ENCODE peak calls at places on chromosomes 2 and 18, in eight cellular contexts. One of them, this sample, is unnamed.

GRCh38 chr18:7202119-7202680 is 28.7 kb upstream of the LRRC30 start:
- DNase-seq in NT2/D1: no peak
- DNase-seq in mammary epithelial cell: no peak
- DNase-seq in H1: no peak
- DNase-seq in tibial artery: no peak
- DNase-seq in RWPE2: no peak
- DNase-seq in adrenal gland: no peak
- DNase-seq in IMR-90: no peak
- DNase-seq in this sample: no peak

GRCh38 chr2:3626118-3626816 is 31.4 kb downstream of the COLEC11 start:
- DNase-seq in NT2/D1: no peak
- DNase-seq in mammary epithelial cell: no peak
- DNase-seq in H1: no peak
- DNase-seq in tibial artery: peak; percentile 24
- DNase-seq in RWPE2: peak; percentile 15
- DNase-seq in adrenal gland: no peak
- DNase-seq in IMR-90: peak; percentile 74
- DNase-seq in this sample: no peak

GRCh38 chr2:233258211-233258610 is 6.7 kb downstream of the ATG16L1 start:
- DNase-seq in NT2/D1: no peak
- DNase-seq in mammary epithelial cell: no peak
- DNase-seq in H1: no peak
- DNase-seq in tibial artery: no peak
- DNase-seq in RWPE2: no peak
- DNase-seq in adrenal gland: no peak
- DNase-seq in IMR-90: no peak
- DNase-seq in this sample: no peak

GRCh38 chr2:160075171-160075570 is 12.8 kb upstream of the PLA2R1 start:
- DNase-seq in NT2/D1: no peak
- DNase-seq in mammary epithelial cell: peak; percentile 84
- DNase-seq in H1: no peak
- DNase-seq in tibial artery: peak; percentile 82
- DNase-seq in RWPE2: peak; percentile 63
- DNase-seq in adrenal gland: no peak
- DNase-seq in IMR-90: peak; percentile 33
- DNase-seq in this sample: no peak

GRCh38 chr2:21944536-21944935 is 820.8 kb downstream of the TDRD15 start:
- DNase-seq in NT2/D1: no peak
- DNase-seq in mammary epithelial cell: no peak
- DNase-seq in H1: no peak
- DNase-seq in tibial artery: no peak
- DNase-seq in RWPE2: no peak
- DNase-seq in adrenal gland: no peak
- DNase-seq in IMR-90: no peak
- DNase-seq in this sample: no peak

GRCh38 chr2:167128130-167128529 is 239.8 kb downstream of the XIRP2 start:
- DNase-seq in NT2/D1: no peak
- DNase-seq in mammary epithelial cell: no peak
- DNase-seq in H1: no peak
- DNase-seq in tibial artery: no peak
- DNase-seq in RWPE2: no peak
- DNase-seq in adrenal gland: no peak
- DNase-seq in IMR-90: no peak
- DNase-seq in this sample: no peak

GRCh38 chr2:128374001-128374710 is 55.5 kb upstream of the HS6ST1 start:
- DNase-seq in NT2/D1: no peak
- DNase-seq in mammary epithelial cell: peak; percentile 63
- DNase-seq in H1: no peak
- DNase-seq in tibial artery: peak; percentile 63
- DNase-seq in RWPE2: peak; percentile 23
- DNase-seq in adrenal gland: no peak
- DNase-seq in IMR-90: peak; percentile 87
- DNase-seq in this sample: no peak

GRCh38 chr18:62629031-62629430 is 86.3 kb upstream of the PHLPP1 start:
- DNase-seq in NT2/D1: no peak
- DNase-seq in mammary epithelial cell: no peak
- DNase-seq in H1: no peak
- DNase-seq in tibial artery: no peak
- DNase-seq in RWPE2: no peak
- DNase-seq in adrenal gland: no peak
- DNase-seq in IMR-90: no peak
- DNase-seq in this sample: no peak

GRCh38 chr2:27638023-27638637 is 9.3 kb downstream of the GPN1 start:
- DNase-seq in NT2/D1: no peak
- DNase-seq in mammary epithelial cell: peak; percentile 97
- DNase-seq in H1: no peak
- DNase-seq in tibial artery: no peak
- DNase-seq in RWPE2: no peak
- DNase-seq in adrenal gland: no peak
- DNase-seq in IMR-90: peak; percentile 94
- DNase-seq in this sample: no peak

GRCh38 chr2:47250576-47251403 is 95.7 kb upstream of the STPG4 start:
- DNase-seq in NT2/D1: no peak
- DNase-seq in mammary epithelial cell: peak; percentile 63
- DNase-seq in H1: no peak
- DNase-seq in tibial artery: no peak
- DNase-seq in RWPE2: peak; percentile 75
- DNase-seq in adrenal gland: no peak
- DNase-seq in IMR-90: no peak
- DNase-seq in this sample: no peak

GRCh38 chr2:234334146-234334545 is 162.7 kb downstream of the ARL4C start:
- DNase-seq in NT2/D1: peak; percentile 51
- DNase-seq in mammary epithelial cell: peak; percentile 20
- DNase-seq in H1: no peak
- DNase-seq in tibial artery: no peak
- DNase-seq in RWPE2: no peak
- DNase-seq in adrenal gland: no peak
- DNase-seq in IMR-90: no peak
- DNase-seq in this sample: peak; percentile 75

GRCh38 chr2:118811514-118811913 is 35.9 kb downstream of the EN1 start:
- DNase-seq in NT2/D1: no peak
- DNase-seq in mammary epithelial cell: no peak
- DNase-seq in H1: no peak
- DNase-seq in tibial artery: no peak
- DNase-seq in RWPE2: no peak
- DNase-seq in adrenal gland: no peak
- DNase-seq in IMR-90: no peak
- DNase-seq in this sample: no peak

GRCh38 chr2:177429688-177430325 is 37.2 kb downstream of the AGPS start:
- DNase-seq in NT2/D1: no peak
- DNase-seq in mammary epithelial cell: peak; percentile 80
- DNase-seq in H1: no peak
- DNase-seq in tibial artery: no peak
- DNase-seq in RWPE2: no peak
- DNase-seq in adrenal gland: no peak
- DNase-seq in IMR-90: peak; percentile 96
- DNase-seq in this sample: no peak

GRCh38 chr2:177430425-177430824 is 37.9 kb downstream of the AGPS start:
- DNase-seq in NT2/D1: no peak
- DNase-seq in mammary epithelial cell: no peak
- DNase-seq in H1: no peak
- DNase-seq in tibial artery: no peak
- DNase-seq in RWPE2: no peak
- DNase-seq in adrenal gland: no peak
- DNase-seq in IMR-90: peak; percentile 3
- DNase-seq in this sample: no peak

GRCh38 chr2:177432703-177433102 is 40.1 kb downstream of the AGPS start:
- DNase-seq in NT2/D1: no peak
- DNase-seq in mammary epithelial cell: no peak
- DNase-seq in H1: no peak
- DNase-seq in tibial artery: no peak
- DNase-seq in RWPE2: no peak
- DNase-seq in adrenal gland: no peak
- DNase-seq in IMR-90: no peak
- DNase-seq in this sample: no peak

GRCh38 chr2:177422271-177422670 is 29.7 kb downstream of the AGPS start:
- DNase-seq in NT2/D1: no peak
- DNase-seq in mammary epithelial cell: no peak
- DNase-seq in H1: no peak
- DNase-seq in tibial artery: no peak
- DNase-seq in RWPE2: no peak
- DNase-seq in adrenal gland: no peak
- DNase-seq in IMR-90: peak; percentile 46
- DNase-seq in this sample: no peak

DNA sequence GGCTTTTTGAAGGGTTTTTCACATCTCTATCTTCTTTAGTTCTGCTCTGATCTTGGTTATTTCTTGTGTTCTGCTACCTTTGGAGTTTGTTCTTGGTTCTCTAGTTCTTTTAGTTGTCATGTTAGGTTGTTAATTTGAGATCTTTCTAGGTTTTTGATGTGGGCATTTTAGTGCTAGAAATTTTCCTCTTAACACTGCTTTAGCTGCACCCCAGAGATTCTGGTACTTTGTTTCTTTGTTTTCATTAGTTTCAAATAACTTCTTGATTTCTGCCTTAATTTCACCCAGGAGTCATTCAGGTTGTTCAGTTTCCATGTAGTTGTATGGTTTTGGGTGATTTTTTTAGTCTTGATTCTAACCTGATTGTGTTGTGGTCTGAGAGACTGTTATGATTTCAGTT is 34.7 kb downstream of the AGPS start:
- DNase-seq in NT2/D1: no peak
- DNase-seq in mammary epithelial cell: no peak
- DNase-seq in H1: no peak
- DNase-seq in tibial artery: no peak
- DNase-seq in RWPE2: no peak
- DNase-seq in adrenal gland: no peak
- DNase-seq in IMR-90: no peak
- DNase-seq in this sample: no peak
- H3K9me3 ChIP-seq in NT2/D1: peaks cover 31% of the 10 kb centered on the region
- H3K9me3 ChIP-seq in mammary epithelial cell: peaks cover 3% of the 10 kb centered on the region
- H3K9me3 ChIP-seq in H1: peaks cover 10% of the 10 kb centered on the region
- H3K9me3 ChIP-seq in tibial artery: peaks cover 5% of the 10 kb centered on the region
- H3K9me3 ChIP-seq in RWPE2: peaks cover 10% of the 10 kb centered on the region
- H3K9me3 ChIP-seq in adrenal gland: no peaks in the 10 kb centered on the region
- H3K9me3 ChIP-seq in IMR-90: no peaks in the 10 kb centered on the region
- H3K9me3 ChIP-seq in this sample: peaks cover 56% of the 10 kb centered on the region

DNA sequence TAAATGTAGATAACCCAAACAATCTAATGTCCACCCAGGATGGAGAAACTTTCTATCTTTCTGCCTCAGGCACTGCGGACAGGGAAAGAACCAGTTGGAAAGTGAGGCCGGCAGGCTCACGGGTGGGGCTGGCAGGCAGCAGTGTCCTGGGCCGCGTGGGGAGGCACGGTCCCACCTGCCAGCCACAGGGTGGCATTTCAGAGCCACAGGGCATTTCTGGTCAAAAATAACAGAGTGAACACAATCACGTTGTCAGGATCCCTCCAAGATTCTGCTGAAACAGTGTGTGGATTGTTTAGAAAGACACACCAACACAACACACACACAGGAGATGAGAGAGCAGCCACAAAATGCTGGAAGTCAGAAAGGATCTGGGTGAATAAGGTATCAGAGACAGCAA is 174.1 kb downstream of the HDAC4 start:
- DNase-seq in NT2/D1: no peak
- DNase-seq in mammary epithelial cell: no peak
- DNase-seq in H1: no peak
- DNase-seq in tibial artery: peak; percentile 71
- DNase-seq in RWPE2: no peak
- DNase-seq in adrenal gland: no peak
- DNase-seq in IMR-90: no peak
- DNase-seq in this sample: no peak
- H3K4me1 ChIP-seq in NT2/D1: peaks cover 20% of the 10 kb centered on the region
- H3K4me1 ChIP-seq in mammary epithelial cell: peaks cover 4% of the 10 kb centered on the region
- H3K4me1 ChIP-seq in H1: peaks cover 11% of the 10 kb centered on the region
- H3K4me1 ChIP-seq in tibial artery: peaks cover 61% of the 10 kb centered on the region
- H3K4me1 ChIP-seq in RWPE2: no peaks in the 10 kb centered on the region
- H3K4me1 ChIP-seq in adrenal gland: peaks cover 75% of the 10 kb centered on the region
- H3K4me1 ChIP-seq in IMR-90: peaks cover 44% of the 10 kb centered on the region
- H3K4me1 ChIP-seq in this sample: peaks cover 5% of the 10 kb centered on the region

DNA sequence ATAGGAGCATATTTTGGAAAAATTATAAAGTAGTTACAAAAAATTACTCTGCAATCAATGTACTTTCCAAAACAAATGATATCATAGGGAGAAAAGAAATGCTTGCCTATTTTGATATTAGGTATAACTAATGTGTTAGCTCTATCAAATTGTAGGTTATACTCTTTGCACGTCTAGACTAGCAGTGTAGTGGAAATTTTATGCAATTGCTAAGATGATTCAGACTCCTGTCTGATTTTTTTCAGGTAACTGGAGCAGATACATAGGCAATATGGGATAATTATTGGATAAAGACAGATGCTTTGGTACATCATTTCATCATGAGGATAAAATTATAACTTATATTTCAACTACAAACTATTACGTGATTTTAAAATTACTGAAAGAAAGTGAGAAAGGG is 918.3 kb downstream of the EPHA4 start:
- DNase-seq in NT2/D1: no peak
- DNase-seq in mammary epithelial cell: no peak
- DNase-seq in H1: no peak
- DNase-seq in tibial artery: no peak
- DNase-seq in RWPE2: no peak
- DNase-seq in adrenal gland: no peak
- DNase-seq in IMR-90: no peak
- DNase-seq in this sample: no peak
- H3K9me3 ChIP-seq in NT2/D1: no peaks in the 10 kb centered on the region
- H3K9me3 ChIP-seq in mammary epithelial cell: no peaks in the 10 kb centered on the region
- H3K9me3 ChIP-seq in H1: no peaks in the 10 kb centered on the region
- H3K9me3 ChIP-seq in tibial artery: no peaks in the 10 kb centered on the region
- H3K9me3 ChIP-seq in RWPE2: no peaks in the 10 kb centered on the region
- H3K9me3 ChIP-seq in adrenal gland: no peaks in the 10 kb centered on the region
- H3K9me3 ChIP-seq in IMR-90: no peaks in the 10 kb centered on the region
- H3K9me3 ChIP-seq in this sample: no peaks in the 10 kb centered on the region

GRCh38 chr2:60958800-60959199 is 58.7 kb upstream of the PEX13 start:
- DNase-seq in NT2/D1: no peak
- DNase-seq in mammary epithelial cell: peak; percentile 98
- DNase-seq in H1: no peak
- DNase-seq in tibial artery: no peak
- DNase-seq in RWPE2: no peak
- DNase-seq in adrenal gland: no peak
- DNase-seq in IMR-90: peak; percentile 85
- DNase-seq in this sample: no peak

GRCh38 chr2:60959501-60959900 is 58.0 kb upstream of the PEX13 start:
- DNase-seq in NT2/D1: no peak
- DNase-seq in mammary epithelial cell: no peak
- DNase-seq in H1: no peak
- DNase-seq in tibial artery: no peak
- DNase-seq in RWPE2: no peak
- DNase-seq in adrenal gland: no peak
- DNase-seq in IMR-90: no peak
- DNase-seq in this sample: no peak

GRCh38 chr2:60957643-60958042 is 59.9 kb upstream of the PEX13 start:
- DNase-seq in NT2/D1: no peak
- DNase-seq in mammary epithelial cell: peak; percentile 89
- DNase-seq in H1: no peak
- DNase-seq in tibial artery: no peak
- DNase-seq in RWPE2: peak; percentile 80
- DNase-seq in adrenal gland: no peak
- DNase-seq in IMR-90: no peak
- DNase-seq in this sample: no peak

GRCh38 chr2:60957224-60957623 is 60.3 kb upstream of the PEX13 start:
- DNase-seq in NT2/D1: no peak
- DNase-seq in mammary epithelial cell: no peak
- DNase-seq in H1: no peak
- DNase-seq in tibial artery: no peak
- DNase-seq in RWPE2: no peak
- DNase-seq in adrenal gland: no peak
- DNase-seq in IMR-90: no peak
- DNase-seq in this sample: no peak

DNA sequence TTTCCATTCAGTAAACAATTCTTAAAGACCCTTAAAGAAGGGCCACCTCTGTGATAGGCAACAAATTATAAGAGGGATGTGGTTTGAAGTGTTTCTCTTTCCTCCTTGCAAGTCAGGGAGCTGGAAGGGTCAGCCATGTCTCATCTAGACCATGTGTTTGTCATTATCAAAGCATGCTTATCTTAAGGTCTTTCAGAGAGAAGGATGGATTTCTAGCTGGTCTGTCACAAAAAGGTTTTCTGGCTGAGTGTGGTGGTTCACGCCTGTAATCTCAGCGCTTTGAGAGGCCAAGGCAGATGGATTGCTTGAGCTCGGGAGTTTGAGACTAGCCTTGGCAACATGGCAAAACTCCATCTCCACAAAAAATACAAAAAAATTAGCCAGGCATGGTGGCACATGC is 59.2 kb upstream of the PEX13 start:
- DNase-seq in NT2/D1: no peak
- DNase-seq in mammary epithelial cell: no peak
- DNase-seq in H1: no peak
- DNase-seq in tibial artery: no peak
- DNase-seq in RWPE2: no peak
- DNase-seq in adrenal gland: no peak
- DNase-seq in IMR-90: peak; percentile 71
- DNase-seq in this sample: no peak
- H3K4me1 ChIP-seq in NT2/D1: no peaks in the 10 kb centered on the region
- H3K4me1 ChIP-seq in mammary epithelial cell: peaks cover 45% of the 10 kb centered on the region
- H3K4me1 ChIP-seq in H1: no peaks in the 10 kb centered on the region
- H3K4me1 ChIP-seq in tibial artery: no peaks in the 10 kb centered on the region
- H3K4me1 ChIP-seq in RWPE2: peaks cover 46% of the 10 kb centered on the region
- H3K4me1 ChIP-seq in adrenal gland: no peaks in the 10 kb centered on the region
- H3K4me1 ChIP-seq in IMR-90: peaks cover 1% of the 10 kb centered on the region
- H3K4me1 ChIP-seq in this sample: no peaks in the 10 kb centered on the region